ENCODE peak calls at places on chromosomes 2 and 18, in five cellular contexts. P is HS-27A, J is suprapubic skin, G is nucleus accumbens, R is HS-5. Q is an unnamed sample.

GRCh38 chr2:36834721-36835120 is 131.6 kb downstream of the STRN start:
- DNase-seq in P (no peak), J (no peak), G (no peak), R (no peak), Q (no peak)

GRCh38 chr2:29000481-29000880 is 19.4 kb downstream of the TOGARAM2 start:
- DNase-seq in P (no peak), J (no peak), G (no peak), R (no peak), Q (no peak)

GRCh38 chr2:234071664-234072063 is 21.2 kb downstream of the SPP2 start:
- DNase-seq in P (no peak), J (no peak), G (no peak), R (no peak), Q (no peak)

GRCh38 chr2:235533616-235534385 is 40.0 kb downstream of the AGAP1 start:
- DNase-seq in P (no peak), J (no peak), G (no peak), R (no peak), Q (no peak)

GRCh38 chr2:220847587-220847986 is 724.5 kb downstream of the EPHA4 start:
- DNase-seq in P (peak; percentile 53), J (no peak), G (no peak), R (peak; percentile 88), Q (peak; percentile 35)

GRCh38 chr2:100757621-100758394 is 62.1 kb upstream of the NPAS2 start:
- DNase-seq in P (no peak), J (no peak), G (no peak), R (peak; percentile 78), Q (peak; percentile 91)

GRCh38 chr2:30621836-30622235 is 174.8 kb downstream of the LCLAT1 start:
- DNase-seq in P (no peak), J (no peak), G (no peak), R (no peak), Q (no peak)

GRCh38 chr2:38076710-38077430 is 919 bp upstream of the CYP1B1 start:
- DNase-seq in P (peak; percentile 64), J (peak; percentile 89), G (no peak), R (peak; percentile 34), Q (peak; percentile 66)

GRCh38 chr2:109230980-109231420 is 102.0 kb downstream of the SH3RF3 start:
- DNase-seq in P (no peak), J (peak; percentile 48), G (no peak), R (no peak), Q (no peak)

GRCh38 chr2:235551965-235552364 is 58.1 kb downstream of the AGAP1 start:
- DNase-seq in P (no peak), J (no peak), G (peak; percentile 53), R (no peak), Q (peak; percentile 24)

GRCh38 chr2:70094978-70095832 is 7.9 kb downstream of the PCBP1 start:
- DNase-seq in P (no peak), J (no peak), G (peak; percentile 58), R (no peak), Q (no peak)

GRCh38 chr2:80238692-80239469 is 65.7 kb downstream of the LRRTM1 start:
- DNase-seq in P (no peak), J (no peak), G (no peak), R (peak; percentile 28), Q (peak; percentile 11)

GRCh38 chr18:58143391-58143790 is 99.4 kb downstream of the NEDD4L start:
- DNase-seq in P (no peak), J (no peak), G (no peak), R (no peak), Q (no peak)

GRCh38 chr2:204664708-204665121 is 119.4 kb downstream of the PARD3B start:
- DNase-seq in P (peak; percentile 51), J (no peak), G (no peak), R (peak; percentile 65), Q (no peak)

GRCh38 chr2:187500585-187501359 is 52.7 kb upstream of the CALCRL start:
- DNase-seq in P (peak; percentile 31), J (no peak), G (no peak), R (peak; percentile 53), Q (no peak)

GRCh38 chr2:105753380-105753779 is 8.7 kb downstream of the NCK2 start:
- DNase-seq in P (no peak), J (peak; percentile 20), G (no peak), R (no peak), Q (no peak)

GRCh38 chr2:235747868-235748144 is 254.0 kb downstream of the AGAP1 start:
- DNase-seq in P (no peak), J (no peak), G (no peak), R (no peak), Q (no peak)

GRCh38 chr2:218074031-218074430 is 5.0 kb downstream of the RUFY4 start:
- DNase-seq in P (no peak), J (no peak), G (no peak), R (no peak), Q (no peak)

GRCh38 chr2:180405520-180405919 is 398.4 kb upstream of the CWC22 start:
- DNase-seq in P (no peak), J (no peak), G (no peak), R (no peak), Q (no peak)

GRCh38 chr2:190486037-190486623 is 48.4 kb downstream of the NEMP2 start:
- DNase-seq in P (no peak), J (no peak), G (no peak), R (no peak), Q (no peak)

GRCh38 chr2:60837123-60837522 is 44.3 kb upstream of the REL start:
- DNase-seq in P (no peak), J (no peak), G (no peak), R (no peak), Q (no peak)

GRCh38 chr2:240462704-240463273 is 27.3 kb downstream of the GPC1 start:
- DNase-seq in P (no peak), J (peak; percentile 58), G (no peak), R (no peak), Q (no peak)

GRCh38 chr2:105746177-105747080 is 1.7 kb downstream of the NCK2 start:
- DNase-seq in P (no peak), J (peak; percentile 84), G (no peak), R (no peak), Q (no peak)

GRCh38 chr2:173264603-173265366 is 89.9 kb upstream of the CDCA7 start:
- DNase-seq in P (no peak), J (no peak), G (no peak), R (no peak), Q (no peak)

GRCh38 chr2:144943986-144944385 is 424.1 kb upstream of the ZEB2 start:
- DNase-seq in P (peak; percentile 83), J (no peak), G (no peak), R (peak; percentile 78), Q (no peak)

GRCh38 chr2:138023298-138023697 is 59.0 kb downstream of the HNMT start:
- DNase-seq in P (no peak), J (no peak), G (no peak), R (no peak), Q (no peak)

GRCh38 chr2:207531024-207531411 is 1.3 kb downstream of the CREB1 start:
- DNase-seq in P (no peak), J (no peak), G (no peak), R (no peak), Q (no peak)

GRCh38 chr2:221571108-221571390 is 1.1 kb downstream of the EPHA4 start:
- DNase-seq in P (no peak), J (no peak), G (peak; percentile 4), R (no peak), Q (no peak)

GRCh38 chr2:2324565-2325101 is 6.4 kb downstream of the MYT1L start:
- DNase-seq in P (no peak), J (no peak), G (no peak), R (no peak), Q (no peak)

GRCh38 chr18:54774971-54775665 is 53.2 kb upstream of the RAB27B start:
- DNase-seq in P (no peak), J (no peak), G (no peak), R (no peak), Q (no peak)

GRCh38 chr2:113878743-113879142 is 11.1 kb upstream of the ACTR3 start:
- DNase-seq in P (no peak), J (no peak), G (no peak), R (no peak), Q (no peak)

GRCh38 chr2:226611944-226612318 is 187.7 kb downstream of the IRS1 start:
- DNase-seq in P (peak; percentile 14), J (no peak), G (no peak), R (peak; percentile 40), Q (no peak)

GRCh38 chr2:99507964-99508818 is 18.4 kb upstream of the REV1 start:
- DNase-seq in P (no peak), J (no peak), G (no peak), R (no peak), Q (no peak)

GRCh38 chr2:230794472-230794871 is 70.3 kb upstream of the ITM2C start:
- DNase-seq in P (no peak), J (no peak), G (no peak), R (no peak), Q (no peak)

GRCh38 chr2:23698733-23699391 is 228.1 kb downstream of the ATAD2B start:
- DNase-seq in P (no peak), J (peak; percentile 49), G (no peak), R (no peak), Q (no peak)